ENCODE peak calls at places on chromosomes 3 and 15, in ten cellular contexts. G, O, Q, I, R, B, U, V, Z and E are unnamed samples.

GRCh38 chr15:38050988-38051387 is 116.5 kb downstream of the TMCO5A start:
- DNase-seq in U (no peak), V (no peak), R (no peak), O (no peak), B (no peak), Z (no peak), G (no peak), Q (no peak), I (no peak), E (no peak)

GRCh38 chr15:63942486-63943365 is 103.6 kb downstream of the DAPK2 start:
- DNase-seq in U (no peak), G (peak), B (no peak), Z (no peak), O (peak), Q (no peak), R (no peak), V (peak), I (no peak), E (peak)

GRCh38 chr15:72285927-72286516 is 13.7 kb upstream of the PARP6 start:
- DNase-seq in O (peak), I (peak), B (no peak), U (peak), V (peak), G (peak), Z (no peak), Q (peak), R (peak), E (no peak)

GRCh38 chr3:150255416-150255815 is 152.7 kb upstream of the TSC22D2 start:
- DNase-seq in Q (no peak), U (no peak), R (no peak), V (no peak), G (no peak), B (no peak), I (no peak), Z (no peak), O (no peak), E (peak)

GRCh38 chr15:80929225-80929624 is 60.4 kb downstream of the MESD start:
- DNase-seq in V (no peak), I (no peak), Q (no peak), B (no peak), U (no peak), Z (no peak), O (no peak), G (no peak), R (peak), E (no peak)

GRCh38 chr3:58155838-58156237 is 54.9 kb downstream of the DNASE1L3 start:
- DNase-seq in O (no peak), R (no peak), Z (no peak), V (no peak), G (no peak), B (no peak), Q (no peak), I (no peak), U (no peak), E (no peak)

GRCh38 chr15:63506537-63507035 is 2.2 kb downstream of the USP3 start:
- DNase-seq in V (no peak), R (peak), I (no peak), B (no peak), G (no peak), Z (no peak), Q (no peak), O (no peak), U (no peak), E (no peak)

GRCh38 chr3:41652931-41653330 is 309.0 kb downstream of the ULK4 start:
- DNase-seq in B (no peak), Q (no peak), V (peak), R (peak), O (peak), U (no peak), I (no peak), G (no peak), Z (no peak), E (no peak)

GRCh38 chr15:49814709-49815108 is 193.9 kb downstream of the DTWD1 start:
- DNase-seq in U (no peak), O (no peak), R (no peak), I (no peak), G (no peak), B (no peak), V (no peak), Q (no peak), Z (no peak), E (no peak)

GRCh38 chr3:134718736-134719135 is 67.9 kb upstream of the KY start:
- DNase-seq in R (no peak), Z (no peak), U (no peak), Q (no peak), B (no peak), G (no peak), V (no peak), I (no peak), O (no peak), E (no peak)

GRCh38 chr3:45684327-45684892 is 4.8 kb upstream of the SACM1L start:
- DNase-seq in R (no peak), Q (no peak), G (no peak), I (no peak), U (no peak), Z (no peak), V (no peak), B (no peak), O (peak), E (no peak)

GRCh38 chr3:47143068-47143467 is 20.8 kb downstream of the SETD2 start:
- DNase-seq in V (no peak), R (no peak), G (no peak), I (no peak), Z (no peak), O (no peak), B (no peak), Q (no peak), U (no peak), E (no peak)

GRCh38 chr3:173529062-173529711 is 131.6 kb downstream of the NLGN1 start:
- DNase-seq in G (peak), Q (peak), O (peak), B (no peak), U (no peak), V (peak), Z (peak), I (peak), R (peak), E (no peak)

GRCh38 chr3:193593666-193594025 is 638 bp downstream of the OPA1 start:
- DNase-seq in Q (no peak), U (peak), V (peak), Z (peak), I (peak), B (no peak), G (no peak), O (no peak), R (peak), E (peak)

GRCh38 chr15:95176794-95177577 is 945.6 kb downstream of the MCTP2 start:
- DNase-seq in O (no peak), U (no peak), Q (no peak), Z (no peak), G (no peak), B (no peak), V (peak), I (no peak), R (no peak), E (no peak)

GRCh38 chr3:183212565-183212964 is 40.5 kb upstream of the B3GNT5 start:
- DNase-seq in G (no peak), R (no peak), U (no peak), V (no peak), Q (no peak), I (no peak), O (no peak), B (no peak), Z (no peak), E (no peak)

GRCh38 chr15:77748078-77749064 is 115.7 kb upstream of the LINGO1 start:
- DNase-seq in O (no peak), U (no peak), B (no peak), G (no peak), V (no peak), Q (no peak), Z (no peak), I (no peak), R (no peak), E (no peak)

GRCh38 chr15:99250001-99250400 is 620 bp upstream of the TTC23 start:
- DNase-seq in V (no peak), G (no peak), Q (no peak), R (peak), Z (no peak), O (no peak), B (no peak), I (no peak), U (no peak), E (no peak)

GRCh38 chr3:195035345-195036202 is 235.4 kb downstream of the XXYLT1 start:
- DNase-seq in U (no peak), G (no peak), V (peak), Z (peak), O (peak), R (no peak), Q (peak), B (no peak), I (no peak), E (no peak)

GRCh38 chr3:107939621-107940236 is 151.1 kb downstream of the CD47 start:
- DNase-seq in O (no peak), Q (no peak), U (no peak), Z (no peak), I (no peak), B (no peak), V (no peak), G (no peak), R (no peak), E (no peak)

GRCh38 chr3:81728766-81729544 is 32.5 kb downstream of the GBE1 start:
- DNase-seq in Z (peak), B (no peak), O (no peak), G (no peak), U (no peak), V (peak), R (peak), Q (no peak), I (no peak), E (no peak)

GRCh38 chr3:104909188-104909587 is 457.5 kb upstream of the ALCAM start:
- DNase-seq in Z (no peak), B (peak), R (peak), V (no peak), I (no peak), U (no peak), G (no peak), O (no peak), Q (no peak), E (peak)

GRCh38 chr3:158097571-158098553 is 8.4 kb downstream of the SHOX2 start:
- DNase-seq in V (peak), Z (peak), U (peak), I (no peak), Q (peak), R (peak), O (peak), G (peak), B (peak), E (peak)

GRCh38 chr3:50616003-50616769 is 765 bp upstream of the MAPKAPK3 start:
- DNase-seq in O (peak), Z (peak), I (peak), B (peak), R (peak), Q (peak), G (peak), U (peak), V (peak), E (peak)

GRCh38 chr15:64892850-64893403 is 18.8 kb upstream of the ANKDD1A start:
- DNase-seq in Z (no peak), B (no peak), I (no peak), U (peak), R (no peak), O (peak), G (peak), Q (no peak), V (no peak), E (no peak)

GRCh38 chr3:117752984-117753717 is 1043.6 kb downstream of the TUSC7 start:
- DNase-seq in U (no peak), V (no peak), Q (no peak), G (no peak), R (peak), Z (no peak), I (no peak), O (no peak), B (no peak), E (no peak)

GRCh38 chr3:30502742-30503073 is 103.7 kb upstream of the TGFBR2 start:
- DNase-seq in G (no peak), O (no peak), Q (no peak), U (no peak), V (no peak), R (peak), B (no peak), I (no peak), Z (no peak), E (no peak)

GRCh38 chr15:65330934-65331645 is 26.6 kb downstream of the RNU5B-1 start:
- DNase-seq in O (peak), Z (no peak), V (no peak), B (no peak), I (no peak), Q (no peak), U (no peak), R (no peak), G (no peak), E (no peak)